ENCODE peak calls at places on chromosomes 7 and 10, in eight cellular contexts. One of them, this sample, is unnamed.

GRCh38 chr7:102028206-102028826 is 210.9 kb downstream of the CUX1 start:
- DNase-seq in kidney tubule cell: no peak
- DNase-seq in ELR: no peak
- DNase-seq in stimulated activated CD4-positive, alpha-beta T cell treated with anti-CD3 and anti-CD28 coated beads, TNF-alpha, amount 100 ng/mL, for 4 hours: no peak
- DNase-seq in cerebellar cortex: peak; percentile 67
- DNase-seq in HTR-8/SVneo: no peak
- DNase-seq in left kidney: no peak
- DNase-seq in glomerular endothelial cell: no peak
- DNase-seq in this sample: no peak

GRCh38 chr7:149496642-149497391 is 792 bp downstream of the ZNF746 start:
- DNase-seq in kidney tubule cell: peak; percentile 49
- DNase-seq in ELR: peak; percentile 50
- DNase-seq in stimulated activated CD4-positive, alpha-beta T cell treated with anti-CD3 and anti-CD28 coated beads, TNF-alpha, amount 100 ng/mL, for 4 hours: peak; percentile 43
- DNase-seq in cerebellar cortex: peak; percentile 27
- DNase-seq in HTR-8/SVneo: peak; percentile 14
- DNase-seq in left kidney: peak; percentile 76
- DNase-seq in glomerular endothelial cell: no peak
- DNase-seq in this sample: peak; percentile 60

GRCh38 chr10:10351451-10351850 is 666.2 kb upstream of the CELF2 start:
- DNase-seq in kidney tubule cell: no peak
- DNase-seq in ELR: no peak
- DNase-seq in stimulated activated CD4-positive, alpha-beta T cell treated with anti-CD3 and anti-CD28 coated beads, TNF-alpha, amount 100 ng/mL, for 4 hours: no peak
- DNase-seq in cerebellar cortex: no peak
- DNase-seq in HTR-8/SVneo: no peak
- DNase-seq in left kidney: no peak
- DNase-seq in glomerular endothelial cell: no peak
- DNase-seq in this sample: no peak

GRCh38 chr7:32785365-32785764 is 106.2 kb downstream of the KBTBD2 start:
- DNase-seq in kidney tubule cell: no peak
- DNase-seq in ELR: no peak
- DNase-seq in stimulated activated CD4-positive, alpha-beta T cell treated with anti-CD3 and anti-CD28 coated beads, TNF-alpha, amount 100 ng/mL, for 4 hours: no peak
- DNase-seq in cerebellar cortex: no peak
- DNase-seq in HTR-8/SVneo: no peak
- DNase-seq in left kidney: no peak
- DNase-seq in glomerular endothelial cell: no peak
- DNase-seq in this sample: no peak

GRCh38 chr7:142882338-142882678 is 3.2 kb downstream of the TRPV6 start:
- DNase-seq in kidney tubule cell: no peak
- DNase-seq in ELR: no peak
- DNase-seq in stimulated activated CD4-positive, alpha-beta T cell treated with anti-CD3 and anti-CD28 coated beads, TNF-alpha, amount 100 ng/mL, for 4 hours: no peak
- DNase-seq in cerebellar cortex: no peak
- DNase-seq in HTR-8/SVneo: no peak
- DNase-seq in left kidney: no peak
- DNase-seq in glomerular endothelial cell: no peak
- DNase-seq in this sample: no peak

GRCh38 chr10:51244739-51245138 is 170.5 kb downstream of the PRKG1 start:
- DNase-seq in kidney tubule cell: peak; percentile 89
- DNase-seq in ELR: no peak
- DNase-seq in stimulated activated CD4-positive, alpha-beta T cell treated with anti-CD3 and anti-CD28 coated beads, TNF-alpha, amount 100 ng/mL, for 4 hours: no peak
- DNase-seq in cerebellar cortex: no peak
- DNase-seq in HTR-8/SVneo: no peak
- DNase-seq in left kidney: peak; percentile 93
- DNase-seq in glomerular endothelial cell: peak; percentile 45
- DNase-seq in this sample: no peak

GRCh38 chr7:140672382-140673062 is at the start of gene ADCK2:
- DNase-seq in kidney tubule cell: peak; percentile 59
- DNase-seq in ELR: peak; percentile 48
- DNase-seq in stimulated activated CD4-positive, alpha-beta T cell treated with anti-CD3 and anti-CD28 coated beads, TNF-alpha, amount 100 ng/mL, for 4 hours: no peak
- DNase-seq in cerebellar cortex: peak; percentile 45
- DNase-seq in HTR-8/SVneo: peak; percentile 69
- DNase-seq in left kidney: peak; percentile 79
- DNase-seq in glomerular endothelial cell: no peak
- DNase-seq in this sample: peak; percentile 82

GRCh38 chr7:65809982-65810288 is 62.9 kb upstream of the VKORC1L1 start:
- DNase-seq in kidney tubule cell: no peak
- DNase-seq in ELR: no peak
- DNase-seq in stimulated activated CD4-positive, alpha-beta T cell treated with anti-CD3 and anti-CD28 coated beads, TNF-alpha, amount 100 ng/mL, for 4 hours: no peak
- DNase-seq in cerebellar cortex: no peak
- DNase-seq in HTR-8/SVneo: no peak
- DNase-seq in left kidney: no peak
- DNase-seq in glomerular endothelial cell: no peak
- DNase-seq in this sample: no peak

GRCh38 chr10:37434091-37434490 is 308.7 kb downstream of the ANKRD30A start:
- DNase-seq in kidney tubule cell: peak; percentile 8
- DNase-seq in ELR: peak; percentile 2
- DNase-seq in stimulated activated CD4-positive, alpha-beta T cell treated with anti-CD3 and anti-CD28 coated beads, TNF-alpha, amount 100 ng/mL, for 4 hours: no peak
- DNase-seq in cerebellar cortex: no peak
- DNase-seq in HTR-8/SVneo: no peak
- DNase-seq in left kidney: no peak
- DNase-seq in glomerular endothelial cell: no peak
- DNase-seq in this sample: no peak

GRCh38 chr7:27784399-27785053 is 44.6 kb downstream of the TAX1BP1 start:
- DNase-seq in kidney tubule cell: peak; percentile 73
- DNase-seq in ELR: peak; percentile 89
- DNase-seq in stimulated activated CD4-positive, alpha-beta T cell treated with anti-CD3 and anti-CD28 coated beads, TNF-alpha, amount 100 ng/mL, for 4 hours: no peak
- DNase-seq in cerebellar cortex: peak; percentile 44
- DNase-seq in HTR-8/SVneo: peak; percentile 42
- DNase-seq in left kidney: peak; percentile 50
- DNase-seq in glomerular endothelial cell: peak; percentile 55
- DNase-seq in this sample: no peak

GRCh38 chr7:33195264-33195663 is 65.9 kb downstream of the BBS9 start:
- DNase-seq in kidney tubule cell: peak; percentile 53
- DNase-seq in ELR: peak; percentile 89
- DNase-seq in stimulated activated CD4-positive, alpha-beta T cell treated with anti-CD3 and anti-CD28 coated beads, TNF-alpha, amount 100 ng/mL, for 4 hours: no peak
- DNase-seq in cerebellar cortex: no peak
- DNase-seq in HTR-8/SVneo: no peak
- DNase-seq in left kidney: no peak
- DNase-seq in glomerular endothelial cell: no peak
- DNase-seq in this sample: no peak

GRCh38 chr10:71015674-71016073 is 127.3 kb upstream of the PCBD1 start:
- DNase-seq in kidney tubule cell: no peak
- DNase-seq in ELR: peak; percentile 39
- DNase-seq in stimulated activated CD4-positive, alpha-beta T cell treated with anti-CD3 and anti-CD28 coated beads, TNF-alpha, amount 100 ng/mL, for 4 hours: no peak
- DNase-seq in cerebellar cortex: no peak
- DNase-seq in HTR-8/SVneo: no peak
- DNase-seq in left kidney: no peak
- DNase-seq in glomerular endothelial cell: peak; percentile 45
- DNase-seq in this sample: no peak

GRCh38 chr7:155526225-155526624 is 20.1 kb downstream of the CNPY1 start:
- DNase-seq in kidney tubule cell: no peak
- DNase-seq in ELR: no peak
- DNase-seq in stimulated activated CD4-positive, alpha-beta T cell treated with anti-CD3 and anti-CD28 coated beads, TNF-alpha, amount 100 ng/mL, for 4 hours: no peak
- DNase-seq in cerebellar cortex: no peak
- DNase-seq in HTR-8/SVneo: no peak
- DNase-seq in left kidney: no peak
- DNase-seq in glomerular endothelial cell: no peak
- DNase-seq in this sample: no peak